ENCODE peak calls at places on chromosomes 16 and 17, in nine cellular contexts. F, S, J, P, A, Z, T, D and B are unnamed samples.

GRCh38 chr16:80123189-80123588 is 417.6 kb upstream of the DYNLRB2 start:
- DNase-seq in A (no peak), S (no peak), F (no peak), T (no peak), J (no peak), D (no peak), P (no peak), Z (no peak), B (no peak)

GRCh38 chr17:33163827-33164555 is 129.1 kb downstream of the ASIC2 start:
- DNase-seq in Z (no peak), D (no peak), J (no peak), S (peak), P (no peak), F (no peak), A (peak), T (no peak), B (no peak)

GRCh38 chr17:76385892-76386786 is 1.7 kb downstream of the SPHK1 start:
- DNase-seq in T (peak), D (peak), P (peak), A (peak), J (no peak), F (peak), Z (peak), S (peak), B (peak)

GRCh38 chr17:37708008-37708615 is 36.7 kb downstream of the HNF1B start:
- DNase-seq in D (peak), T (no peak), J (no peak), Z (peak), F (no peak), P (peak), A (no peak), S (no peak), B (no peak)

GRCh38 chr16:50155925-50156324 is 2.8 kb downstream of the TENT4B start:
- DNase-seq in P (no peak), A (no peak), S (no peak), Z (no peak), T (no peak), J (no peak), F (no peak), D (no peak), B (no peak)

GRCh38 chr16:83996481-83997252 is 28.6 kb downstream of the NECAB2 start:
- DNase-seq in T (no peak), J (no peak), A (no peak), Z (no peak), S (no peak), D (no peak), P (no peak), F (no peak), B (no peak)

GRCh38 chr16:85369741-85370528 is 243.2 kb upstream of the GSE1 start:
- DNase-seq in S (peak), A (no peak), Z (peak), J (no peak), D (peak), F (peak), P (peak), T (peak), B (no peak)

GRCh38 chr17:14361470-14361869 is 60.6 kb downstream of the HS3ST3B1 start:
- DNase-seq in D (no peak), A (no peak), P (no peak), J (no peak), Z (no peak), T (no peak), F (no peak), S (no peak), B (no peak)

GRCh38 chr17:50198026-50198669 is 3.3 kb downstream of the COL1A1 start:
- DNase-seq in T (peak), D (peak), P (peak), F (peak), Z (peak), A (no peak), J (no peak), S (peak), B (peak)

GRCh38 chr17:65559483-65559801 is 2.0 kb downstream of the AXIN2 start:
- DNase-seq in Z (peak), D (no peak), S (no peak), A (no peak), J (no peak), T (no peak), P (no peak), F (no peak), B (no peak)

GRCh38 chr16:89873822-89874689 is 664 bp downstream of the TCF25 start:
- DNase-seq in A (peak), S (peak), F (peak), T (peak), P (peak), Z (peak), J (peak), D (peak), B (peak)

GRCh38 chr17:14604920-14605599 is 304.2 kb downstream of the HS3ST3B1 start:
- DNase-seq in Z (peak), T (no peak), J (no peak), S (peak), F (peak), D (no peak), P (peak), A (no peak), B (no peak)

GRCh38 chr17:27446569-27447301 is 9.5 kb upstream of the KSR1 start:
- DNase-seq in P (no peak), A (no peak), F (no peak), Z (no peak), T (no peak), D (peak), S (peak), J (peak), B (no peak)

GRCh38 chr16:90046122-90046970 is 27.1 kb upstream of the DBNDD1 start:
- DNase-seq in F (no peak), P (no peak), J (no peak), T (no peak), Z (no peak), D (no peak), S (no peak), A (no peak), B (no peak)

GRCh38 chr17:7476474-7476873 is 3.0 kb downstream of the ZBTB4 start:
- DNase-seq in S (no peak), P (no peak), A (no peak), Z (no peak), J (no peak), D (peak), F (no peak), T (no peak), B (no peak)

GRCh38 chr16:69182730-69183416 is 4.1 kb upstream of the SNTB2 start:
- DNase-seq in F (no peak), P (no peak), J (no peak), S (no peak), Z (no peak), T (no peak), D (no peak), A (no peak), B (no peak)

GRCh38 chr17:47776330-47777197 is 43.5 kb downstream of the TBX21 start:
- DNase-seq in T (peak), D (peak), J (no peak), A (no peak), S (no peak), Z (peak), P (peak), F (no peak), B (peak)

GRCh38 chr17:50219939-50220465 is 18.6 kb upstream of the COL1A1 start:
- DNase-seq in P (no peak), S (peak), F (no peak), J (no peak), D (no peak), A (no peak), T (no peak), Z (no peak), B (no peak)

GRCh38 chr16:17364319-17365210 is 106.2 kb downstream of the XYLT1 start:
- DNase-seq in S (no peak), J (peak), P (no peak), D (no peak), F (no peak), Z (no peak), T (peak), A (no peak), B (peak)

GRCh38 chr16:50781043-50781442 is 39.2 kb downstream of the CYLD start:
- DNase-seq in T (no peak), D (peak), P (no peak), A (no peak), F (no peak), J (no peak), Z (no peak), S (no peak), B (no peak)

GRCh38 chr17:17446666-17447155 is 30.1 kb upstream of the MED9 start:
- DNase-seq in J (no peak), Z (no peak), D (no peak), F (no peak), A (no peak), T (no peak), P (no peak), S (no peak), B (no peak)

GRCh38 chr16:31413943-31414342 is 14.2 kb downstream of the COX6A2 start:
- DNase-seq in D (no peak), P (no peak), F (no peak), A (no peak), S (no peak), Z (no peak), T (no peak), J (no peak), B (no peak)

GRCh38 chr16:85195884-85196816 is 83.9 kb upstream of the CIBAR2 start:
- DNase-seq in P (peak), J (no peak), Z (no peak), F (no peak), D (no peak), S (peak), A (no peak), T (no peak), B (no peak)

GRCh38 chr17:81302861-81303326 is 7.8 kb upstream of the SLC38A10 start:
- DNase-seq in D (no peak), A (no peak), T (no peak), F (no peak), S (no peak), P (no peak), Z (no peak), J (no peak), B (no peak)

GRCh38 chr16:1063728-1064127 is 8.8 kb upstream of the SSTR5 start:
- DNase-seq in F (no peak), A (no peak), T (no peak), P (no peak), D (no peak), S (no peak), J (no peak), Z (no peak), B (no peak)

GRCh38 chr16:31754998-31755615 is 118.5 kb upstream of the ZNF267 start:
- DNase-seq in S (no peak), F (no peak), Z (no peak), T (no peak), A (no peak), D (peak), J (no peak), P (no peak), B (no peak)

GRCh38 chr16:64469906-64470702 is 651.8 kb downstream of the CDH11 start:
- DNase-seq in J (no peak), Z (no peak), F (no peak), A (no peak), P (no peak), S (no peak), D (no peak), T (no peak), B (no peak)

GRCh38 chr17:5419959-5420653 is at the start of gene RPAIN:
- DNase-seq in S (peak), D (peak), A (peak), F (peak), Z (peak), P (peak), T (peak), J (peak), B (peak)

GRCh38 chr17:68248199-68248825 is 469 bp downstream of the AMZ2 start:
- DNase-seq in D (no peak), Z (peak), P (peak), F (no peak), T (no peak), J (peak), S (peak), A (no peak), B (no peak)

GRCh38 chr17:38608648-38609047 is 2.9 kb upstream of the SRCIN1 start:
- DNase-seq in J (no peak), D (no peak), T (no peak), P (peak), S (no peak), Z (peak), F (peak), A (peak), B (no peak)

GRCh38 chr16:68756250-68757051 is 19.4 kb downstream of the CDH1 start:
- DNase-seq in S (no peak), T (no peak), F (peak), D (peak), P (peak), J (no peak), Z (peak), A (peak), B (no peak)

GRCh38 chr17:76446449-76447231 is 6.3 kb downstream of the UBE2O start:
- DNase-seq in P (no peak), A (peak), F (no peak), J (peak), D (peak), S (peak), T (no peak), Z (no peak), B (no peak)

GRCh38 chr17:78278139-78278741 is 46.8 kb downstream of the TMEM235 start:
- DNase-seq in J (no peak), F (no peak), T (no peak), S (no peak), P (peak), Z (no peak), A (no peak), D (no peak), B (no peak)

GRCh38 chr16:3097266-3097665 is 1.8 kb downstream of the ZSCAN10 start:
- DNase-seq in S (no peak), D (no peak), F (no peak), T (no peak), J (no peak), A (no peak), Z (no peak), P (no peak), B (no peak)

GRCh38 chr17:29584452-29585079 is 4.9 kb downstream of the GIT1 start:
- DNase-seq in S (no peak), J (no peak), A (no peak), P (no peak), D (no peak), T (no peak), Z (no peak), F (peak), B (no peak)

GRCh38 chr16:68420366-68420765 is 27.9 kb downstream of the SMPD3 start:
- DNase-seq in J (no peak), D (no peak), A (no peak), F (no peak), S (no peak), Z (no peak), T (no peak), P (no peak), B (no peak)

GRCh38 chr17:73072254-73072962 is 20.1 kb downstream of the SLC39A11 start:
- DNase-seq in F (no peak), Z (no peak), D (no peak), A (no peak), T (no peak), S (no peak), P (no peak), J (no peak), B (no peak)

GRCh38 chr16:74253146-74253545 is 43.5 kb upstream of the PSMD7 start:
- DNase-seq in A (no peak), J (no peak), T (no peak), F (no peak), D (no peak), Z (no peak), P (no peak), S (no peak), B (no peak)

GRCh38 chr17:81500026-81500425 is 12.6 kb downstream of the ACTG1 start:
- DNase-seq in J (no peak), S (no peak), P (no peak), T (no peak), A (no peak), F (peak), Z (no peak), D (peak), B (no peak)

DNA sequence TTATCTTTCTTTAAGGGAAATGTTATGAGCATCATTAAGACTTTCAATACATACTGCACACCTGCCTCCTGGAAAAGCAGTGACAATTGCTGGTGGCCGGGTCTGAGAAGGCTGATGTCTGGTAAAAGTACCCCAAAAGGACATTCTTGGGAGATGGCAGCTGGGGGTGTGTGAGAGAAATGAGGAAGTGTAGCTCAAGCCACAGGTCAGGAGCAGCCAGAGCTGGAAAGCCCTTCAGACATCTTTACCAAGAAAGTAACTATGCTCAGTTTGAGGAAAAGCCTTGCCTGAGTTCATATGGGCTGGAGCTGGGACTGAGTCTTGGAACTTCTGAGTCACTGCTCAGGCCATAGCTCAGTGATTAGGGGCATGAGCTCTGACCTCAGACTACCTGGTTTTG is 94.7 kb upstream of the N4BP1 start:
- DNase-seq in Z (no peak), A (no peak), T (no peak), J (no peak), D (no peak), S (no peak), F (no peak), P (no peak), B (no peak)
- H3K4me3 ChIP-seq in Z (no peak), A (no peak), T (no peak), J (no peak), D (no peak), S (no peak), F (no peak), P (no peak), B (no peak)

GRCh38 chr16:67279296-67280089 is at the start of gene PLEKHG4:
- DNase-seq in F (peak), A (no peak), P (peak), Z (peak), S (peak), D (peak), T (peak), J (no peak), B (peak)
- H3K4me3 ChIP-seq in F (peak), A (peak), P (peak), Z (peak), S (no peak), D (peak), T (peak), J (peak), B (peak)

DNA sequence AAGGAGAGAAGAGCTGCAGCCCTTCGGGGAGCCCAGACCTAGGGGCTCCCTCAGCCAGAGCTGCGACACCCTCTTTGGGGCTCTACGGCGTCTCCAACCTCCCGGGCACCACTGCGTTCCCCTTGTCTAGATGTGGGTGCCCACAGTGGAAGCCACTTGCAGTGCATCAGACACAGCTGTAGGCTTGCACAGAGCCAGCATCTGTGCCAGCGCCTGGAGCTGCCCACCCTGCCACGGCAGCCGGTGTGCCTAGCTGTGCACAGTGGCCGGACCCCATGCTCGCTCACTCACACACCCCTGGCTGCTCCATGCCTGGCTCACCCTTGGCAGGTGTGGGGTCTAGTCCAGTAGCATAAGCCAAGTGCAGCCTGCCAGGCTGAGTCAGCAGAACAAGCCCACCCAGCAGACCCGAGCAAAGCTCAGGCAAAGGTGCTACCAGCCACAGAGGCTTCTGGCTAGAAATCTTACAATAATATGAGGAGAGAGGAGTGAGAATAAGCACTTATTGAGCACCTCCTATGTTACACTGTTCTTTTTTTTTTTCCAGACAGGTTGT is 12.9 kb upstream of the KDM8 start:
- DNase-seq in F (peak), J (no peak), T (no peak), S (no peak), P (no peak), D (no peak), Z (no peak), A (no peak), B (no peak)
- H3K4me3 ChIP-seq in F (no peak), J (no peak), T (no peak), S (no peak), P (no peak), D (no peak), Z (no peak), A (no peak), B (no peak)

DNA sequence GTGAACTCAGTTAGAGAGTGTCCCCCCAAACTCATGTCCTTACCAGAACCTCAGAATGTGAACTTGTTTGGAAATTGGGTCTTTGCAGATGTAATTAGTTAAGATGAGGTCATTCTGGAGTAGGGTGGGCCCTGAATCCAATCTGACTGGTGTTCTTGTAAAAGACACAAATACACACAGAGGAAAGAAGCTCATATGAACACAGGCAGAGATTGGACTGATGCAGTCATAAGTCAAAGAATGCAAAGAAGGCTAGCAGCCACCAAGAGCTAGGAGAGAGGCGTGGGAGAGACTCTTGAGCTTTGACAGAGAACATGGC is 2.1 kb upstream of the NAGPA start:
- DNase-seq in D (no peak), Z (no peak), T (no peak), J (no peak), A (no peak), S (no peak), P (no peak), F (no peak), B (no peak)
- H3K4me3 ChIP-seq in D (no peak), Z (no peak), T (no peak), J (no peak), A (no peak), S (no peak), P (no peak), F (no peak), B (no peak)

GRCh38 chr17:16215002-16215272 is 397 bp downstream of the NCOR1 start:
- DNase-seq in A (peak), F (peak), P (peak), Z (peak), T (no peak), J (no peak), D (peak), S (peak), B (no peak)

GRCh38 chr17:16214190-16215001 is 938 bp downstream of the NCOR1 start:
- DNase-seq in D (no peak), F (no peak), T (peak), J (no peak), P (no peak), A (no peak), S (no peak), Z (no peak), B (no peak)

GRCh38 chr17:16211601-16212000 is 3.7 kb downstream of the NCOR1 start:
- DNase-seq in T (no peak), Z (no peak), D (no peak), S (no peak), F (no peak), P (no peak), J (no peak), A (no peak), B (no peak)

GRCh38 chr17:16215273-16215964 is at the start of gene NCOR1:
- DNase-seq in P (peak), T (peak), Z (peak), S (peak), A (peak), D (peak), F (peak), J (peak), B (peak)

DNA sequence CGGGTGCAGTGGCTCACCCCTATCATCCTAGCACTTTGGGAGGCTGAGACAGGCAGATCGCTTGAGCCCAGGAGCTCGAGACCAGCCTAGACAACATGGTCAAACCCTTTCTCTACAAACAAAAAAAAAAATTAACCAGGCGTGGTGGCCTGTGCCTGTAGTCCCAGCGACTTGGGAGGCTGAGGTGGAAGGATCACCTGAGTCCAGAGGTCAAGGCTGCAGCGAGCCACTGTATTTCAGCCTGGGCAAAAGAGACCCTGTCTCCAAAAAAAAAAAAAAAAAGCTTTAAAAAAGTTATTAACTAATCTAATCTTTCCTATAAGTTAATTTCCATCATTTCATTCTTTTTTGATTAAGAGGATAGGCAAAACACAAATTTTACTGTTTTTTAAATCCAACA is 2.5 kb downstream of the NCOR1 start:
- DNase-seq in S (no peak), D (no peak), J (no peak), P (no peak), Z (peak), F (no peak), T (no peak), A (no peak), B (no peak)
- H3K4me3 ChIP-seq in S (no peak), D (no peak), J (no peak), P (no peak), Z (no peak), F (no peak), T (no peak), A (no peak), B (no peak)

GRCh38 chr16:60064026-60064425 is 1329.9 kb upstream of the GOT2 start:
- DNase-seq in D (no peak), J (no peak), A (no peak), Z (no peak), T (no peak), S (no peak), F (no peak), P (no peak), B (no peak)
- H3K4me3 ChIP-seq in D (no peak), J (no peak), A (no peak), Z (no peak), T (no peak), S (no peak), F (no peak), P (no peak), B (no peak)